ENCODE peak calls at places on chromosome 2, in four cellular contexts. T is T47D, B is GM03348, O is left lung. R is an unnamed sample.

GRCh38 chr2:2698182-2699116 is 367.4 kb upstream of the MYT1L start:
- DNase-seq in T (no peak), B (no peak), O (no peak), R (no peak)

GRCh38 chr2:64214281-64215115 is 70.3 kb upstream of the PELI1 start:
- DNase-seq in T (no peak), B (no peak), O (peak; percentile 46), R (no peak)

GRCh38 chr2:31078579-31079105 is 59.6 kb downstream of the GALNT14 start:
- DNase-seq in T (no peak), B (no peak), O (no peak), R (no peak)

GRCh38 chr2:218834685-218835084 is 3.1 kb upstream of the PRKAG3 start:
- DNase-seq in T (no peak), B (no peak), O (no peak), R (no peak)

GRCh38 chr2:239940861-239941570 is 84.1 kb downstream of the NDUFA10 start:
- DNase-seq in T (no peak), B (no peak), O (peak; percentile 12), R (no peak)

GRCh38 chr2:88724643-88725332 is 33.3 kb downstream of the RPIA start:
- DNase-seq in T (no peak), B (no peak), O (no peak), R (no peak)

GRCh38 chr2:10169581-10169980 is 47.0 kb downstream of the RRM2 start:
- DNase-seq in T (no peak), B (no peak), O (no peak), R (no peak)

GRCh38 chr2:74532222-74532621 is 2.5 kb downstream of the HTRA2 start:
- DNase-seq in T (peak; percentile 45), B (peak; percentile 50), O (no peak), R (peak; percentile 70)

GRCh38 chr2:162925595-162925994 is 87.0 kb upstream of the KCNH7 start:
- DNase-seq in T (no peak), B (no peak), O (no peak), R (no peak)

GRCh38 chr2:10584843-10585475 is 104.8 kb downstream of the NOL10 start:
- DNase-seq in T (no peak), B (peak; percentile 71), O (no peak), R (peak; percentile 85)

GRCh38 chr2:96305979-96306308 is 598 bp upstream of the SNRNP200 start:
- DNase-seq in T (no peak), B (no peak), O (no peak), R (no peak)

GRCh38 chr2:234873828-234874173 is 78.0 kb upstream of the SH3BP4 start:
- DNase-seq in T (no peak), B (peak; percentile 62), O (no peak), R (peak; percentile 65)

GRCh38 chr2:197297772-197298318 is 12.7 kb downstream of the ANKRD44 start:
- DNase-seq in T (no peak), B (no peak), O (no peak), R (no peak)

GRCh38 chr2:127913808-127914457 is 28.2 kb upstream of the AMMECR1L start:
- DNase-seq in T (no peak), B (no peak), O (no peak), R (no peak)

GRCh38 chr2:223001831-223002230 is 50.2 kb upstream of the KCNE4 start:
- DNase-seq in T (no peak), B (peak; percentile 10), O (no peak), R (peak; percentile 64)

GRCh38 chr2:406231-406630 is 118.3 kb upstream of the ALKAL2 start:
- DNase-seq in T (no peak), B (no peak), O (no peak), R (no peak)

GRCh38 chr2:73297151-73297559 is 3.8 kb upstream of the EGR4 start:
- DNase-seq in T (no peak), B (no peak), O (no peak), R (no peak)

GRCh38 chr2:83536489-83537020 is 922.5 kb downstream of the SUCLG1 start:
- DNase-seq in T (no peak), B (peak; percentile 2), O (no peak), R (peak; percentile 46)

GRCh38 chr2:150572194-150572766 is 84.8 kb upstream of the RND3 start:
- DNase-seq in T (no peak), B (no peak), O (no peak), R (peak; percentile 9)

GRCh38 chr2:191251014-191251413 is 5.8 kb downstream of the MYO1B start:
- DNase-seq in T (no peak), B (no peak), O (no peak), R (no peak)

GRCh38 chr2:32622570-32623310 is 5.1 kb upstream of the TTC27 start:
- DNase-seq in T (no peak), B (peak; percentile 13), O (no peak), R (peak; percentile 18)

GRCh38 chr2:220930542-220931076 is 641.5 kb downstream of the EPHA4 start:
- DNase-seq in T (no peak), B (no peak), O (no peak), R (no peak)

GRCh38 chr2:74026674-74027294 is 42.1 kb downstream of the TET3 start:
- DNase-seq in T (no peak), B (no peak), O (no peak), R (no peak)

GRCh38 chr2:134234535-134234934 is 19.3 kb upstream of the MGAT5 start:
- DNase-seq in T (no peak), B (no peak), O (no peak), R (no peak)

GRCh38 chr2:38116762-38117161 is 40.8 kb upstream of the CYP1B1 start:
- DNase-seq in T (no peak), B (peak; percentile 61), O (no peak), R (peak; percentile 78)

GRCh38 chr2:171404258-171404657 is 29.5 kb downstream of the METTL8 start:
- DNase-seq in T (no peak), B (peak; percentile 57), O (no peak), R (peak; percentile 71)

GRCh38 chr2:118987886-118988285 is 45.9 kb downstream of the MARCO start:
- DNase-seq in T (no peak), B (no peak), O (peak; percentile 10), R (no peak)

GRCh38 chr2:240922234-240922981 is 16.3 kb downstream of the CROCC2 start:
- DNase-seq in T (no peak), B (no peak), O (peak; percentile 30), R (no peak)

GRCh38 chr2:9256147-9256546 is 49.5 kb downstream of the ASAP2 start:
- DNase-seq in T (no peak), B (no peak), O (no peak), R (no peak)

GRCh38 chr2:10895231-10895630 is 16.5 kb upstream of the KCNF1 start:
- DNase-seq in T (no peak), B (no peak), O (no peak), R (no peak)

GRCh38 chr2:45194611-45195010 is 185.4 kb upstream of the SIX2 start:
- DNase-seq in T (no peak), B (no peak), O (no peak), R (no peak)

GRCh38 chr2:140454717-140455116 is 1674.5 kb upstream of the NXPH2 start:
- DNase-seq in T (no peak), B (peak; percentile 56), O (no peak), R (peak; percentile 45)

GRCh38 chr2:100786297-100786658 is 33.7 kb upstream of the NPAS2 start:
- DNase-seq in T (peak; percentile 16), B (peak; percentile 80), O (peak; percentile 52), R (peak; percentile 86)

GRCh38 chr2:217804786-217805678 is 197.8 kb downstream of the TNS1 start:
- DNase-seq in T (no peak), B (no peak), O (no peak), R (peak; percentile 46)

GRCh38 chr2:67917332-67918054 is 145.3 kb downstream of the C1D start:
- DNase-seq in T (no peak), B (peak; percentile 86), O (no peak), R (peak; percentile 99)

GRCh38 chr2:105912081-105912480 is 167.4 kb downstream of the NCK2 start:
- DNase-seq in T (no peak), B (no peak), O (no peak), R (no peak)